ENCODE peak calls at places on chromosome 10, in seven cellular contexts. Q is spleen, Z is ovary, V is stomach, E is IMR-90, X is transverse colon, O is sigmoid colon. N is an unnamed sample.

GRCh38 chr10:71264345-71265200 is 52.2 kb downstream of the UNC5B start:
- DNase-seq in Q (no peak), Z (no peak), V (no peak), E (peak; percentile 19), X (no peak), O (no peak), N (no peak)

GRCh38 chr10:127854769-127855583 is 37.8 kb downstream of the CLRN3 start:
- DNase-seq in Q (peak; percentile 86), Z (no peak), V (no peak), E (no peak), X (peak; percentile 26), O (no peak), N (no peak)

GRCh38 chr10:124710266-124710881 is 33.8 kb downstream of the FAM53B start:
- DNase-seq in Q (peak; percentile 68), Z (no peak), V (no peak), E (no peak), X (no peak), O (no peak), N (no peak)

GRCh38 chr10:114458955-114459354 is 54.7 kb upstream of the AFAP1L2 start:
- DNase-seq in Q (peak; percentile 78), Z (no peak), V (peak; percentile 44), E (peak; percentile 4), X (peak; percentile 50), O (peak; percentile 68), N (peak; percentile 49)

GRCh38 chr10:131609176-131609575 is 291.6 kb upstream of the PPP2R2D start:
- DNase-seq in Q (no peak), Z (no peak), V (no peak), E (no peak), X (no peak), O (no peak), N (no peak)

GRCh38 chr10:49605939-49606509 is 4.1 kb upstream of the SLC18A3 start:
- DNase-seq in Q (no peak), Z (no peak), V (no peak), E (no peak), X (no peak), O (no peak), N (no peak)

GRCh38 chr10:33073641-33074410 is 115.8 kb upstream of the ITGB1 start:
- DNase-seq in Q (no peak), Z (no peak), V (no peak), E (no peak), X (no peak), O (no peak), N (no peak)

GRCh38 chr10:114550756-114551290 is 107.3 kb downstream of the ABLIM1 start:
- DNase-seq in Q (no peak), Z (no peak), V (no peak), E (peak; percentile 47), X (no peak), O (no peak), N (no peak)

GRCh38 chr10:99304027-99304856 is 24.9 kb upstream of the CNNM1 start:
- DNase-seq in Q (no peak), Z (no peak), V (no peak), E (no peak), X (no peak), O (no peak), N (peak; percentile 26)

DNA sequence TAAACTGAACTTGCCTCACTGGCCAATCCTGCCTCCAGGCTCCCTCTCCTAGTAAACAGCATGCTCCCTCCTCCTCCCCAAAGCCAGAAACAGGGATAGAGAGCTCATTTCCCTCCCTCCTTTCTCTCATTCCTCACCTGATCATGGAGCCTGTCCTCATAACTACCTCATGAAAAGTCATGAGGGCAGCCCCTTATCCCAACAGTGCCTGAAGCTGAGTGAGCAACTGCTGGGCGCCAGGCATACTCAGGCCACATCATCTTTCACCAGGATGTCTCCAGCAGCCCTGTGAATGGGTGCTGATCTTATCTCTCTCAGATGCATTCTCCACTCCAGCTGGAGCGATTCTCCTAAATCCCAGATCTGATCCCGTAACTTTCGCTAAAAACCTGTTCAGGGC is 307.2 kb downstream of the PRPF18 start:
- DNase-seq in Q (no peak), Z (no peak), V (no peak), E (peak; percentile 47), X (no peak), O (no peak), N (no peak)
- TF ChIP-seq POLR2A in Q (no peak), Z (no peak), V (no peak), E (no peak), X (no peak), O (no peak), N (no peak)

DNA sequence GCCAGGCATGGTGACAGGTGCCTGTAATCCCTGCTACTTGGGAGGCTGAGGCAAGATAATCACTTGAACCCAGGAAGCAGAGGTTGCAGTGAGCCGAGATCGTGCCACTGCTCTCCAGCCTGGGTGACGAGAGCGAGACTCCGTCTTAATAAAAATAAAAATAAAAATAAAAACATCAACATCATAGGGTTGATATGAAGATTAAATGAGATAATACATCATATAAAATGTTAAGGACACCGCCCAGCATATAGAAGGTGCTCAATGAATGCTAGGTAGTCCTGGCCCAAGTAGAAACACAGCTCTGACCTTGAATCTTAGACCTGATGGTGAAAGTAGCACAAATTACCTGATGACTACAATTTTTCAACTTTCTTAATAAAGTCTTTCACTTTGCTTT is 74.0 kb downstream of the PAX2 start:
- DNase-seq in Q (no peak), Z (no peak), V (no peak), E (no peak), X (no peak), O (no peak), N (no peak)
- H3K27me3 ChIP-seq in Q (no peaks in the 10 kb centered on the region), Z (no peaks in the 10 kb centered on the region), V (peaks cover 99% of the 10 kb centered on the region), E (peaks cover 60% of the 10 kb centered on the region), X (peaks cover 96% of the 10 kb centered on the region), O (peaks cover 88% of the 10 kb centered on the region), N (no peaks in the 10 kb centered on the region)

GRCh38 chr10:44977287-44978212 is 1.1 kb downstream of the DEPP1 start:
- DNase-seq in Q (peak; percentile 79), Z (peak; percentile 56), V (no peak), E (no peak), X (peak; percentile 20), O (peak; percentile 69), N (peak; percentile 46)

GRCh38 chr10:44980309-44981171 is 1.9 kb upstream of the DEPP1 start:
- DNase-seq in Q (peak; percentile 74), Z (peak; percentile 28), V (no peak), E (no peak), X (no peak), O (peak; percentile 66), N (no peak)

GRCh38 chr10:44979281-44980181 is 922 bp upstream of the DEPP1 start:
- DNase-seq in Q (peak; percentile 69), Z (peak; percentile 31), V (no peak), E (no peak), X (no peak), O (peak; percentile 66), N (no peak)

GRCh38 chr10:44978213-44978569 is 418 bp downstream of the DEPP1 start:
- DNase-seq in Q (peak; percentile 18), Z (peak; percentile 28), V (no peak), E (no peak), X (peak; percentile 7), O (peak; percentile 60), N (no peak)

GRCh38 chr10:44978570-44979280 is at the start of gene DEPP1:
- DNase-seq in Q (peak; percentile 82), Z (peak; percentile 95), V (peak; percentile 97), E (peak; percentile 93), X (peak; percentile 94), O (peak; percentile 98), N (peak; percentile 97)
- TF ChIP-seq POLR2A in Q (no peak), Z (peak; percentile 99), V (no peak), E (peak; percentile 97), X (peak; percentile 99), O (peak; percentile 98), N (peak; percentile 76)

GRCh38 chr10:103584216-103585010 is 90.9 kb downstream of the NEURL1 start:
- DNase-seq in Q (peak; percentile 89), Z (peak; percentile 66), V (no peak), E (no peak), X (no peak), O (no peak), N (peak; percentile 87)
- H3K27me3 ChIP-seq in Q (no peaks in the 10 kb centered on the region), Z (no peaks in the 10 kb centered on the region), V (peaks cover 21% of the 10 kb centered on the region), E (peaks cover 52% of the 10 kb centered on the region), X (peaks cover 8% of the 10 kb centered on the region), O (peaks cover 43% of the 10 kb centered on the region), N (no peaks in the 10 kb centered on the region)

GRCh38 chr10:31318382-31318853 is 598 bp upstream of the ZEB1 start:
- DNase-seq in Q (peak; percentile 94), Z (peak; percentile 63), V (no peak), E (peak; percentile 80), X (no peak), O (peak; percentile 85), N (peak; percentile 77)
- TF ChIP-seq POLR2A in Q (no peak), Z (no peak), V (no peak), E (peak; percentile 73), X (no peak), O (no peak), N (no peak)

GRCh38 chr10:8039323-8039922 is 15.1 kb upstream of the GATA3 start:
- DNase-seq in Q (no peak), Z (no peak), V (no peak), E (no peak), X (no peak), O (no peak), N (no peak)

GRCh38 chr10:8036521-8037198 is 17.8 kb upstream of the GATA3 start:
- DNase-seq in Q (no peak), Z (no peak), V (no peak), E (no peak), X (no peak), O (no peak), N (no peak)

GRCh38 chr10:8037199-8037801 is 17.2 kb upstream of the GATA3 start:
- DNase-seq in Q (no peak), Z (no peak), V (no peak), E (no peak), X (no peak), O (no peak), N (no peak)

GRCh38 chr10:8035641-8036520 is 18.6 kb upstream of the GATA3 start:
- DNase-seq in Q (no peak), Z (no peak), V (no peak), E (no peak), X (no peak), O (no peak), N (no peak)

GRCh38 chr10:8037941-8038894 is 16.3 kb upstream of the GATA3 start:
- DNase-seq in Q (no peak), Z (no peak), V (no peak), E (no peak), X (no peak), O (no peak), N (no peak)
- H3K27me3 ChIP-seq in Q (peaks cover 22% of the 10 kb centered on the region), Z (no peaks in the 10 kb centered on the region), V (peaks cover 100% of the 10 kb centered on the region), E (peaks cover 95% of the 10 kb centered on the region), X (peaks cover 100% of the 10 kb centered on the region), O (peaks cover 100% of the 10 kb centered on the region), N (peaks cover 12% of the 10 kb centered on the region)

GRCh38 chr10:11066520-11066919 is 48.8 kb downstream of the CELF2 start:
- DNase-seq in Q (no peak), Z (no peak), V (no peak), E (no peak), X (no peak), O (no peak), N (no peak)
- TF ChIP-seq POLR2A in Q (no peak), Z (no peak), V (no peak), E (no peak), X (no peak), O (no peak), N (no peak)